ENCODE peak calls at places on chromosome 16, in four cellular contexts. L, F, Q and X are unnamed samples. For H3K27me3, the result is how much of the 10 kb centered on the place peaks cover.

GRCh38 chr16:17448640-17449638 is 21.8 kb downstream of the XYLT1 start:
- DNase-seq in L (no peak), F (peak), Q (peak), X (peak)

GRCh38 chr16:71423865-71424264 is 18.0 kb downstream of the TLE7 start:
- DNase-seq in L (no peak), F (no peak), Q (peak), X (no peak)

GRCh38 chr16:11916524-11917285 is 949 bp upstream of the GSPT1 start:
- DNase-seq in L (peak), F (no peak), Q (no peak), X (no peak)

GRCh38 chr16:57016301-57016700 is 26.9 kb downstream of the NLRC5 start:
- DNase-seq in L (no peak), F (no peak), Q (no peak), X (no peak)

GRCh38 chr16:10098991-10099390 is 83.2 kb downstream of the GRIN2A start:
- DNase-seq in L (no peak), F (no peak), Q (no peak), X (no peak)

GRCh38 chr16:64892843-64893242 is 229.0 kb downstream of the CDH11 start:
- DNase-seq in L (peak), F (no peak), Q (no peak), X (no peak)

GRCh38 chr16:74738134-74738541 is 36.5 kb downstream of the FA2H start:
- DNase-seq in L (peak), F (no peak), Q (no peak), X (no peak)

GRCh38 chr16:4505356-4506153 is 29.4 kb downstream of the HMOX2 start:
- DNase-seq in L (no peak), F (no peak), Q (peak), X (peak)

GRCh38 chr16:7405166-7405565 is 72.5 kb downstream of the RBFOX1 start:
- DNase-seq in L (peak), F (no peak), Q (no peak), X (no peak)

GRCh38 chr16:66251406-66252160 is 114.9 kb upstream of the CDH5 start:
- DNase-seq in L (no peak), F (no peak), Q (no peak), X (no peak)

GRCh38 chr16:78984887-78985464 is 615.6 kb downstream of the MAF start:
- DNase-seq in L (peak), F (no peak), Q (no peak), X (no peak)

GRCh38 chr16:12386076-12386641 is 409.6 kb downstream of the SNX29 start:
- DNase-seq in L (no peak), F (no peak), Q (no peak), X (no peak)

GRCh38 chr16:68901910-68902309 is 58.6 kb downstream of the TANGO6 start:
- DNase-seq in L (no peak), F (no peak), Q (no peak), X (no peak)

GRCh38 chr16:22942812-22943211 is 128.8 kb downstream of the HS3ST2 start:
- DNase-seq in L (no peak), F (no peak), Q (no peak), X (no peak)
- H3K27ac ChIP-seq in L (no peak), F (no peak), Q (no peak), X (no peak)

GRCh38 chr16:86387461-86388440 is 122.6 kb upstream of the FOXF1 start:
- DNase-seq in L (no peak), F (no peak), Q (no peak), X (no peak)
- H3K27me3 ChIP-seq in L (under half), F (half or more), Q (half or more), X (under half)

DNA sequence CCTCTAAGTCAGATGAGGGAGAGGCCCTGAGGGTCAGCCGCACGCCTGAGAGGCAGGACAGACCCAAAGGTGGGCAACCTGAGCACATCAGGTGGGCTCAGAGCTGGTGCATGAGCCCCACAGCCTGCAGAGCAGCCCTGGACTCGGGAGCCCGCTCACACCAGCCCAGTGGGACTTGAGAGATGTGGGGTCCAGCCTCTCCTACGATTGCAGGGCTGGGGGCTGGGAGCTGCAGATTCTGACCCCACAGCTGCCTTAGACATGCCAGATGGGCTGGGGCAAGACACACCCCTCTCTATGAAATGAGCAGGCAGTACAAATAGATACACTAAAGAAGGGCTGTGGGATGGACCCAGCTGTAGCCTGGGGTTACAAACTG is 77.1 kb upstream of the RBL2 start:
- DNase-seq in L (no peak), F (no peak), Q (no peak), X (no peak)
- H3K27ac ChIP-seq in L (no peak), F (no peak), Q (no peak), X (no peak)

DNA sequence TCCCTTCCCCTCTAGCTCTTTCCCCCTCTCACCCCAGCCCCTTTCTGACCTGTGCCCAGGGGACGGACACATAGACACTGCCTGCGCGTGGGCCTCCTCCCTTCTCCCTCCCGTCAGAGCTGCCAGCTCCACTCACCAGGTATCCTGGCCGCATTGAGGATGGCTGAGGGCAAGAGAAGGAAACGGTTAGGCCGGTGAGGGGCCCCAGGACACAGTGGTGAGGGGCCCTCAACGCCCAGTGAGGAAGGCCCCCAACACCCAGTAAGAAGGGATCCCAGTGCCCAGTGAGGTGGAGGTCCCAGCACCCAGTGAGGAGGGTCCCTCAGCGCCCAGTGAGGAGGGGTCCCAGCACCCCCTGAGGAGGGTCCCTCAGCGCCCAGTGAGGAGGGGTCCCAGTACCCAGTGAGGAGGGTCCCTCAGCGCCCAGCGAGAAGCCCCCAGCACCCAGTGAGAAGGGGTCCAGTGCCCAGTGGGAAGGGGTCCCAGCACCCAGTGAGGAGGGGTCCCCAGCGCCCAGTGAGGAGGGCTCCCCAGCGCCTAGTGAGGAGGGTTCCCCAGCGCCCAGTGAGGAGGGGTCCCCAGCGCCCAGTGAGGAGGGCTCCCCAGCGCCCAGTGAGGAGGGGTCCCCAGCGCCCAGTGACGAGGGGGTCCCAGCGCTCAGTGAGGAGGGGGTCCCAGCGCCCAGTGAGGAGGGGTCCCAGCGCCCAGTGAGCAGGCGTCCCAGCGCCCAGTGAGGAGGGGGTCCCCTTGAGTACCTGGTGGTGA is 1.1 kb downstream of the PRSS22 start:
- DNase-seq in L (no peak), F (no peak), Q (peak), X (no peak)
- H3K27me3 ChIP-seq in L (under half), F (half or more), Q (half or more), X (under half)

GRCh38 chr16:89317729-89318429 is 100.4 kb downstream of the ZNF778 start:
- DNase-seq in L (no peak), F (no peak), Q (peak), X (no peak)
- H3K27ac ChIP-seq in L (no peak), F (no peak), Q (no peak), X (peak)

GRCh38 chr16:49523435-49524159 is 150.0 kb downstream of the C16orf78 start:
- DNase-seq in L (no peak), F (no peak), Q (peak), X (no peak)
- H3K27me3 ChIP-seq in L (under half), F (under half), Q (under half), X (under half)

DNA sequence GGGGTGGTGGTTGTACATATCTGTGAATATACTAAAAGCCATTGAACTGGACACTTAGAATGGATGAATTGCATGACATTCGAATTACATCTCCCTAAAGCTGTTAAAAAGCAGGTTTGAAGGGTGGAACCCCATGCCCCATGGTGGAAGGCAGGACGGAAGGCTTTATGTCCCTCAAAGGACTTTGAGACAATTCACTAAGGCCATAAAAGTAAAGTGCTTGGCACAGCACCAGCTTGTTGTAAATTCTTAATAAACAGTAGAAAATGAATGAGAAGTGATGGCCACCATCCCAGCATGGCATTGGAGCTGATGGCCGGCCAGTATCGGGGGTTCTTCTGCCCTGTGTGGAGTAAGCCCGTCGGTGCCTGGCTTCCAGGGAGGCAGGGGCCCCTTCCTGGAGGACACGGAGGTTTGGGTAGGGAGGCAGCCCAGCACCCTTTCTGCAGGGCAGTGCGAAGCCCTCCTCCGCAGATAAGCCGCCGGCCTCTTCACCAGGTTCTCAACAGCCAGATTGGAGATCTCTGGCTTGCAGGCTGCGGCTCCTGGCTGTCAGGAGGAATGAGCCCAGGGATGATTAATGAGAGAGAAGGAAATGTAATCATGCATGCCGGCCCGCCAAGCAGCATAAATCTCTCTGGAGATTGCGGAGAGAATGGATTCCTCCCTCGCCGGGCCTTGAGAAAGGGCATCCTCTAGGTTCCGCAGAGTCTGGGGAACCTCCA is 346.9 kb downstream of the FOXL1 start:
- DNase-seq in L (peak), F (no peak), Q (no peak), X (no peak)
- H3K27ac ChIP-seq in L (no peak), F (no peak), Q (no peak), X (no peak)

GRCh38 chr16:82023206-82023605 is 11.8 kb upstream of the HSD17B2 start:
- DNase-seq in L (no peak), F (no peak), Q (no peak), X (no peak)
- H3K27me3 ChIP-seq in L (under half), F (under half), Q (half or more), X (under half)